ENCODE peak calls at places on chromosomes 11 and 22, in seven cellular contexts. B, S, W, H, I, P and V are unnamed samples.

GRCh38 chr11:105179542-105180278 is 40.1 kb upstream of the CARD18 start:
- DNase-seq in B (no peak), S (no peak), W (no peak), H (no peak), I (no peak), P (no peak), V (no peak)

GRCh38 chr22:31290494-31291402 is 1.5 kb downstream of the PIK3IP1 start:
- DNase-seq in B (peak; percentile 92), S (peak; percentile 94), W (peak; percentile 88), H (peak; percentile 98), I (peak; percentile 97), P (peak; percentile 97), V (peak; percentile 75)

GRCh38 chr22:38305481-38306448 is 11.5 kb downstream of the CSNK1E start:
- DNase-seq in B (peak; percentile 75), S (no peak), W (no peak), H (no peak), I (no peak), P (no peak), V (no peak)

GRCh38 chr11:117175104-117175503 is 3.4 kb upstream of the SIDT2 start:
- DNase-seq in B (no peak), S (no peak), W (no peak), H (no peak), I (no peak), P (no peak), V (no peak)

GRCh38 chr22:31451709-31452571 is 37.7 kb downstream of the EIF4ENIF1 start:
- DNase-seq in B (no peak), S (peak; percentile 42), W (no peak), H (no peak), I (peak; percentile 62), P (no peak), V (peak; percentile 7)

GRCh38 chr22:40723396-40723933 is 44.2 kb downstream of the MCHR1 start:
- DNase-seq in B (peak; percentile 24), S (no peak), W (no peak), H (no peak), I (no peak), P (no peak), V (no peak)

GRCh38 chr11:33151411-33151810 is 9.9 kb downstream of the CSTF3 start:
- DNase-seq in B (no peak), S (no peak), W (no peak), H (no peak), I (no peak), P (no peak), V (peak; percentile 5)

GRCh38 chr11:68122936-68123539 is 1.9 kb upstream of the CHKA start:
- DNase-seq in B (no peak), S (no peak), W (no peak), H (no peak), I (no peak), P (peak; percentile 56), V (no peak)

GRCh38 chr11:2827256-2827655 is 58.3 kb downstream of the CDKN1C start:
- DNase-seq in B (no peak), S (no peak), W (no peak), H (no peak), I (no peak), P (no peak), V (no peak)

GRCh38 chr22:38842512-38843200 is 1.2 kb downstream of the NPTXR start:
- DNase-seq in B (no peak), S (no peak), W (no peak), H (no peak), I (no peak), P (no peak), V (no peak)

GRCh38 chr11:15430381-15430780 is 315.7 kb downstream of the INSC start:
- DNase-seq in B (no peak), S (no peak), W (no peak), H (no peak), I (no peak), P (no peak), V (no peak)

GRCh38 chr11:72826191-72826941 is 12.2 kb downstream of the ATG16L2 start:
- DNase-seq in B (no peak), S (no peak), W (no peak), H (peak; percentile 60), I (no peak), P (no peak), V (no peak)

GRCh38 chr22:37639771-37640590 is 512 bp downstream of the SH3BP1 start:
- DNase-seq in B (peak; percentile 42), S (no peak), W (peak; percentile 33), H (no peak), I (no peak), P (no peak), V (no peak)

GRCh38 chr11:102111787-102112653 is 1.8 kb downstream of the YAP1 start:
- DNase-seq in B (no peak), S (no peak), W (no peak), H (peak; percentile 73), I (peak; percentile 73), P (no peak), V (peak; percentile 55)

GRCh38 chr22:31951201-31952093 is 7.1 kb downstream of the YWHAH start:
- DNase-seq in B (no peak), S (no peak), W (no peak), H (no peak), I (no peak), P (no peak), V (no peak)

GRCh38 chr22:46054878-46055158 is 77.9 kb upstream of the WNT7B start:
- DNase-seq in B (peak; percentile 0), S (no peak), W (no peak), H (no peak), I (no peak), P (no peak), V (no peak)

GRCh38 chr22:20319041-20319744 is 667 bp downstream of the DGCR6L start:
- DNase-seq in B (peak; percentile 38), S (peak; percentile 33), W (no peak), H (peak; percentile 60), I (peak; percentile 13), P (no peak), V (no peak)

GRCh38 chr11:1090600-1091331 is 16.1 kb downstream of the MUC2 start:
- DNase-seq in B (no peak), S (no peak), W (no peak), H (no peak), I (no peak), P (no peak), V (no peak)

GRCh38 chr11:13868710-13869403 is 93.7 kb upstream of the SPON1 start:
- DNase-seq in B (no peak), S (no peak), W (no peak), H (no peak), I (no peak), P (peak; percentile 78), V (no peak)

GRCh38 chr22:27614291-27615007 is 187.1 kb downstream of the MN1 start:
- DNase-seq in B (peak; percentile 21), S (no peak), W (no peak), H (no peak), I (no peak), P (no peak), V (no peak)

GRCh38 chr22:31327786-31328544 is 18.2 kb downstream of the PATZ1 start:
- DNase-seq in B (no peak), S (no peak), W (no peak), H (no peak), I (no peak), P (peak; percentile 55), V (no peak)

GRCh38 chr11:45926001-45926401 is 3.5 kb downstream of the LARGE2 start:
- DNase-seq in B (no peak), S (no peak), W (no peak), H (no peak), I (no peak), P (peak; percentile 51), V (no peak)

GRCh38 chr22:38843716-38844660 is at the start of gene NPTXR:
- DNase-seq in B (peak; percentile 59), S (peak; percentile 62), W (peak; percentile 25), H (no peak), I (peak; percentile 65), P (no peak), V (no peak)

GRCh38 chr22:41826430-41827383 is 6.2 kb upstream of the SREBF2 start:
- DNase-seq in B (no peak), S (no peak), W (no peak), H (no peak), I (no peak), P (no peak), V (no peak)

GRCh38 chr22:50722048-50722701 is 15.8 kb upstream of the ACR start:
- DNase-seq in B (no peak), S (no peak), W (no peak), H (no peak), I (no peak), P (no peak), V (no peak)

GRCh38 chr11:117998664-117999353 is 12.6 kb downstream of the IL10RA start:
- DNase-seq in B (no peak), S (no peak), W (no peak), H (no peak), I (no peak), P (no peak), V (no peak)

GRCh38 chr11:41499429-41499828 is 40.0 kb upstream of the LRRC4C start:
- DNase-seq in B (no peak), S (no peak), W (no peak), H (no peak), I (no peak), P (no peak), V (no peak)